ENCODE peak calls at places on chromosomes 2 and 18, in five cellular contexts. One of them, this sample, is unnamed.

GRCh38 chr2:170493698-170494097 is 221.4 kb upstream of the SP5 start:
- DNase-seq in body of pancreas: no peak
- DNase-seq in sigmoid colon: no peak
- DNase-seq in Peyer's patch: no peak
- DNase-seq in keratinocyte: no peak
- DNase-seq in this sample: no peak

GRCh38 chr2:217672472-217672871 is 330.3 kb downstream of the TNS1 start:
- DNase-seq in sigmoid colon: no peak
- DNase-seq in keratinocyte: no peak
- DNase-seq in body of pancreas: no peak
- DNase-seq in Peyer's patch: no peak
- DNase-seq in this sample: no peak

GRCh38 chr18:76486600-76486999 is 8.4 kb downstream of the ZNF516 start:
- DNase-seq in keratinocyte: no peak
- DNase-seq in Peyer's patch: no peak
- DNase-seq in sigmoid colon: no peak
- DNase-seq in body of pancreas: no peak
- DNase-seq in this sample: no peak

GRCh38 chr18:48997985-48998831 is 47.4 kb upstream of the SMAD7 start:
- DNase-seq in sigmoid colon: peak; percentile 82
- DNase-seq in Peyer's patch: peak; percentile 57
- DNase-seq in body of pancreas: peak; percentile 66
- DNase-seq in keratinocyte: peak; percentile 92
- DNase-seq in this sample: peak; percentile 96

GRCh38 chr2:72937356-72937669 is 20.0 kb downstream of the EMX1 start:
- DNase-seq in Peyer's patch: no peak
- DNase-seq in keratinocyte: no peak
- DNase-seq in sigmoid colon: no peak
- DNase-seq in body of pancreas: no peak
- DNase-seq in this sample: no peak

GRCh38 chr18:2274613-2275012 is 296.7 kb downstream of the METTL4 start:
- DNase-seq in keratinocyte: no peak
- DNase-seq in Peyer's patch: no peak
- DNase-seq in body of pancreas: no peak
- DNase-seq in sigmoid colon: no peak
- DNase-seq in this sample: no peak

GRCh38 chr2:216492951-216493685 is 5.5 kb upstream of the RPL37A start:
- DNase-seq in Peyer's patch: no peak
- DNase-seq in sigmoid colon: no peak
- DNase-seq in keratinocyte: no peak
- DNase-seq in body of pancreas: no peak
- DNase-seq in this sample: peak; percentile 49

GRCh38 chr2:150681120-150681796 is 193.8 kb upstream of the RND3 start:
- DNase-seq in body of pancreas: no peak
- DNase-seq in keratinocyte: no peak
- DNase-seq in Peyer's patch: no peak
- DNase-seq in sigmoid colon: no peak
- DNase-seq in this sample: peak; percentile 95

GRCh38 chr2:12978058-12978835 is 261.5 kb downstream of the TRIB2 start:
- DNase-seq in sigmoid colon: no peak
- DNase-seq in keratinocyte: no peak
- DNase-seq in Peyer's patch: no peak
- DNase-seq in body of pancreas: no peak
- DNase-seq in this sample: no peak

GRCh38 chr2:52659536-52659935 is 1108.1 kb upstream of the CHAC2 start:
- DNase-seq in Peyer's patch: no peak
- DNase-seq in keratinocyte: no peak
- DNase-seq in body of pancreas: no peak
- DNase-seq in sigmoid colon: no peak
- DNase-seq in this sample: no peak

GRCh38 chr2:205408690-205409089 is 273.6 kb upstream of the NRP2 start:
- DNase-seq in Peyer's patch: no peak
- DNase-seq in keratinocyte: no peak
- DNase-seq in body of pancreas: no peak
- DNase-seq in sigmoid colon: no peak
- DNase-seq in this sample: no peak

GRCh38 chr18:56451188-56451587 is 187.2 kb downstream of the TXNL1 start:
- DNase-seq in keratinocyte: no peak
- DNase-seq in body of pancreas: no peak
- DNase-seq in Peyer's patch: no peak
- DNase-seq in sigmoid colon: no peak
- DNase-seq in this sample: no peak

GRCh38 chr2:143280097-143280757 is 151.0 kb downstream of the ARHGAP15 start:
- DNase-seq in Peyer's patch: no peak
- DNase-seq in keratinocyte: no peak
- DNase-seq in sigmoid colon: no peak
- DNase-seq in body of pancreas: no peak
- DNase-seq in this sample: no peak

GRCh38 chr2:144539170-144539863 is 19.4 kb upstream of the ZEB2 start:
- DNase-seq in Peyer's patch: no peak
- DNase-seq in keratinocyte: no peak
- DNase-seq in sigmoid colon: no peak
- DNase-seq in body of pancreas: no peak
- DNase-seq in this sample: no peak

GRCh38 chr18:73283788-73284187 is 416.0 kb upstream of the NETO1 start:
- DNase-seq in Peyer's patch: no peak
- DNase-seq in keratinocyte: no peak
- DNase-seq in sigmoid colon: no peak
- DNase-seq in body of pancreas: no peak
- DNase-seq in this sample: peak; percentile 24

GRCh38 chr2:232418056-232418455 is 11.4 kb downstream of the ALPG start:
- DNase-seq in keratinocyte: no peak
- DNase-seq in sigmoid colon: peak; percentile 57
- DNase-seq in body of pancreas: no peak
- DNase-seq in Peyer's patch: no peak
- DNase-seq in this sample: no peak

GRCh38 chr2:675460-675859 is 1.7 kb downstream of the TMEM18 start:
- DNase-seq in sigmoid colon: no peak
- DNase-seq in keratinocyte: no peak
- DNase-seq in body of pancreas: no peak
- DNase-seq in Peyer's patch: peak; percentile 44
- DNase-seq in this sample: no peak

GRCh38 chr2:142291964-142292363 is 161.1 kb upstream of the LRP1B start:
- DNase-seq in sigmoid colon: no peak
- DNase-seq in Peyer's patch: no peak
- DNase-seq in body of pancreas: no peak
- DNase-seq in keratinocyte: no peak
- DNase-seq in this sample: peak; percentile 9

GRCh38 chr18:58536187-58536516 is 92.7 kb downstream of the ALPK2 start:
- DNase-seq in sigmoid colon: no peak
- DNase-seq in Peyer's patch: no peak
- DNase-seq in body of pancreas: no peak
- DNase-seq in keratinocyte: no peak
- DNase-seq in this sample: no peak
- H3K27me3 ChIP-seq in sigmoid colon: no peaks in the 10 kb centered on the region
- H3K27me3 ChIP-seq in Peyer's patch: no peaks in the 10 kb centered on the region
- H3K27me3 ChIP-seq in body of pancreas: no peaks in the 10 kb centered on the region
- H3K27me3 ChIP-seq in keratinocyte: peaks cover 3% of the 10 kb centered on the region
- H3K27me3 ChIP-seq in this sample: no peaks in the 10 kb centered on the region

DNA sequence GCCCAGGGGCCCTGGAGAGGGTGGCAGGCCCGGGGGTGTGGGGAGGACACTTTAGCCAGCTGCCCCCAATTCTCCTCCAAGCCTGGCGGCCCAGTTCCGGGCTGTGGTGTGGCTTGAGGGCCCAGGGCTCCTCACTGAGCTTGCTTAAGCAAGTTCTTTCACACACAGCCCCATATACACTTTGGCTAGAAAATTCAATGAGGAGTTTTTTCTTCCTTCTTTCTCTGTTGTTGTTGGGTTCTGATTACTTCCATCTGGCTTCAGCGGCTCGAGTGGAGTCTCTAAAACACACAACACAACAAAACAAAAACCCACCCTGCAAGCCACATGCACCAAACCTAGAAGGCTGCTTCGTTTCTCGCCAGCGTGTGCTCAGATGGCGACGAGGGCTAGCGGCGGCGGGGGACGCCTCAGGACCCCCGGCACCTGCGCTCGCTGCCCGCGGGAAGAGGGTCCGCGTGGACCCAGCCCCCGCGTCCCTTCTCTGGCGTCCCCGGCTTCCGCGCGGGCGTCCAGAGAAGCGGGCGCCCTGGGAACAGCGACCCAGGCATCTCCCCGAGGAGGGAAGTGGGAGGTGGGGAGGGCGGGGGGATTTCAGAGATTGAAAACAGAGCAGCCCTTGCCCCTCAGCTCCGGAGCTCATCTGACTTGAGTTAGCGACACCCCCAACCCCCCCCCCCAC is 597 bp upstream of the GLI2 start:
- DNase-seq in sigmoid colon: no peak
- DNase-seq in body of pancreas: no peak
- DNase-seq in keratinocyte: no peak
- DNase-seq in Peyer's patch: peak; percentile 34
- DNase-seq in this sample: no peak
- H3K4me3 ChIP-seq in sigmoid colon: peak overlapping the region; percentile 48
- H3K4me3 ChIP-seq in body of pancreas: no peak overlapping the region
- H3K4me3 ChIP-seq in keratinocyte: peak overlapping the region; percentile 60
- H3K4me3 ChIP-seq in Peyer's patch: no peak overlapping the region
- H3K4me3 ChIP-seq in this sample: peak overlapping the region; percentile 87

GRCh38 chr2:54546925-54547324 is 90.8 kb downstream of the SPTBN1 start:
- DNase-seq in keratinocyte: no peak
- DNase-seq in Peyer's patch: no peak
- DNase-seq in body of pancreas: no peak
- DNase-seq in sigmoid colon: no peak
- DNase-seq in this sample: no peak

GRCh38 chr2:54550523-54550922 is 94.4 kb downstream of the SPTBN1 start:
- DNase-seq in body of pancreas: no peak
- DNase-seq in keratinocyte: no peak
- DNase-seq in sigmoid colon: no peak
- DNase-seq in Peyer's patch: no peak
- DNase-seq in this sample: no peak

GRCh38 chr2:54551123-54551756 is 95.1 kb downstream of the SPTBN1 start:
- DNase-seq in body of pancreas: peak; percentile 71
- DNase-seq in keratinocyte: no peak
- DNase-seq in Peyer's patch: no peak
- DNase-seq in sigmoid colon: no peak
- DNase-seq in this sample: no peak

GRCh38 chr2:54549912-54550518 is 93.9 kb downstream of the SPTBN1 start:
- DNase-seq in sigmoid colon: no peak
- DNase-seq in keratinocyte: no peak
- DNase-seq in body of pancreas: peak; percentile 63
- DNase-seq in Peyer's patch: peak; percentile 80
- DNase-seq in this sample: no peak

GRCh38 chr2:54549430-54549829 is 93.3 kb downstream of the SPTBN1 start:
- DNase-seq in sigmoid colon: no peak
- DNase-seq in body of pancreas: no peak
- DNase-seq in Peyer's patch: no peak
- DNase-seq in keratinocyte: no peak
- DNase-seq in this sample: no peak
- TF ChIP-seq CTCF in sigmoid colon: no peak
- TF ChIP-seq CTCF in body of pancreas: no peak
- TF ChIP-seq CTCF in Peyer's patch: no peak
- TF ChIP-seq CTCF in keratinocyte: no peak
- TF ChIP-seq CTCF in this sample: no peak

DNA sequence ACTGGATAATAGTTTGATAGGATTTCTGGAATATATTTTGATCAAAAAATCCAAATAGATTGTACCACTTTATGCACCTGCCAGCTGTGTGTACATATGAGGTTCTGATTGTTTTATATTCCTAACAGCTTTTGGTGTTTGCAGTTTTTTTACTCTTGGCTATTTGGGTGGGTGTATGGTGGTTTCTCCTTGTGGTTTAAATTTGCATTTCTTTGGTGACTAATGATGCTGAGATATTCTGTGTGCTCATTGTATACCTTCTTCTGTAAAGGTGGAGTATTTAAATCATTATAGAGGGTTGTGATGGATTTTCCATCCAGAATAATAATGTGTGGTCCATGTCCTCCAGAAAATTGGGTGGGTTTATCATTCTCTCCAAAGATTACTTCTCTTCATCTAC is 372.9 kb downstream of the THSD7B start:
- DNase-seq in Peyer's patch: no peak
- DNase-seq in keratinocyte: no peak
- DNase-seq in sigmoid colon: no peak
- DNase-seq in body of pancreas: no peak
- DNase-seq in this sample: no peak
- H3K27me3 ChIP-seq in Peyer's patch: no peaks in the 10 kb centered on the region
- H3K27me3 ChIP-seq in keratinocyte: no peaks in the 10 kb centered on the region
- H3K27me3 ChIP-seq in sigmoid colon: no peaks in the 10 kb centered on the region
- H3K27me3 ChIP-seq in body of pancreas: no peaks in the 10 kb centered on the region
- H3K27me3 ChIP-seq in this sample: no peaks in the 10 kb centered on the region